ENCODE peak calls at places on chromosomes 5 and 9, in eight cellular contexts. J, S, Z, T, I, M, G and Y are unnamed samples.

GRCh38 chr5:134458234-134458633 is 46.6 kb upstream of the CDKN2AIPNL start:
- DNase-seq in S (no peak), T (no peak), M (peak), J (no peak), G (no peak), I (no peak), Z (no peak), Y (peak)

GRCh38 chr5:55415071-55415470 is 107.3 kb downstream of the MTREX start:
- DNase-seq in Z (no peak), S (no peak), M (no peak), I (no peak), G (no peak), J (no peak), T (no peak), Y (no peak)

GRCh38 chr5:25056846-25057245 is 412.1 kb upstream of the CDH10 start:
- DNase-seq in S (no peak), Z (no peak), G (no peak), J (no peak), I (no peak), T (no peak), M (peak), Y (no peak)

GRCh38 chr9:91555132-91555531 is 131.5 kb upstream of the NFIL3 start:
- DNase-seq in J (no peak), Z (no peak), I (no peak), M (peak), T (no peak), S (no peak), G (no peak), Y (no peak)

GRCh38 chr5:71601222-71602026 is 14.3 kb downstream of the MCCC2 start:
- DNase-seq in Z (peak), M (peak), T (peak), I (no peak), S (peak), G (peak), J (no peak), Y (peak)

GRCh38 chr9:3477236-3477834 is 48.5 kb downstream of the RFX3 start:
- DNase-seq in M (no peak), J (no peak), I (no peak), S (no peak), T (no peak), Z (no peak), G (no peak), Y (no peak)

GRCh38 chr5:83891261-83891660 is 170.6 kb upstream of the HAPLN1 start:
- DNase-seq in M (no peak), S (no peak), T (no peak), G (no peak), I (no peak), Z (no peak), J (no peak), Y (no peak)

GRCh38 chr5:107449369-107449768 is 221.4 kb downstream of the EFNA5 start:
- DNase-seq in G (no peak), M (no peak), T (no peak), I (no peak), Z (no peak), S (no peak), J (no peak), Y (no peak)

GRCh38 chr9:111715471-111715870 is 54.1 kb downstream of the GNG10 start:
- DNase-seq in S (no peak), T (no peak), J (no peak), Z (no peak), I (no peak), M (peak), G (no peak), Y (peak)

GRCh38 chr5:115507682-115508081 is 36.9 kb downstream of the FEM1C start:
- DNase-seq in Z (no peak), J (no peak), M (peak), I (no peak), G (no peak), S (no peak), T (no peak), Y (peak)

GRCh38 chr5:100889165-100889564 is 13.9 kb downstream of the ST8SIA4 start:
- DNase-seq in S (no peak), J (no peak), M (no peak), G (no peak), I (no peak), Z (no peak), T (no peak), Y (no peak)

GRCh38 chr9:88464851-88465250 is 70.1 kb upstream of the NXNL2 start:
- DNase-seq in G (no peak), M (no peak), S (no peak), Z (no peak), J (no peak), T (no peak), I (no peak), Y (no peak)

GRCh38 chr9:19239955-19240354 is 9.5 kb downstream of the DENND4C start:
- DNase-seq in I (no peak), J (no peak), T (no peak), S (no peak), Z (no peak), G (no peak), M (no peak), Y (no peak)

GRCh38 chr5:170437621-170438375 is 48.6 kb upstream of the KCNMB1 start:
- DNase-seq in T (no peak), I (no peak), J (no peak), S (no peak), M (no peak), Z (no peak), G (no peak), Y (no peak)

GRCh38 chr5:97243352-97243751 is 60.3 kb upstream of the RIOK2 start:
- DNase-seq in J (no peak), T (no peak), G (no peak), S (no peak), I (no peak), Z (no peak), M (no peak), Y (no peak)

GRCh38 chr9:4508246-4508906 is 18.1 kb downstream of the SLC1A1 start:
- DNase-seq in Z (no peak), G (no peak), S (no peak), J (no peak), I (no peak), M (peak), T (no peak), Y (peak)

GRCh38 chr9:134433101-134433500 is 106.8 kb downstream of the RXRA start:
- DNase-seq in M (peak), T (no peak), Z (no peak), J (no peak), I (no peak), S (peak), G (no peak), Y (peak)

GRCh38 chr9:78572266-78572665 is 275.3 kb downstream of the PSAT1 start:
- DNase-seq in G (no peak), I (no peak), Z (no peak), S (no peak), M (no peak), T (no peak), J (no peak), Y (no peak)

GRCh38 chr9:104900871-104901270 is 27.1 kb downstream of the ABCA1 start:
- DNase-seq in T (no peak), M (no peak), I (no peak), Z (no peak), J (no peak), G (no peak), S (no peak), Y (no peak)

GRCh38 chr5:6631441-6631840 is 1.4 kb downstream of the NSUN2 start:
- DNase-seq in I (no peak), Z (no peak), G (no peak), J (no peak), M (no peak), S (no peak), T (no peak), Y (no peak)

GRCh38 chr5:180636403-180637075 is 12.9 kb downstream of the FLT4 start:
- DNase-seq in S (no peak), M (peak), G (no peak), Z (no peak), I (no peak), T (no peak), J (no peak), Y (peak)

GRCh38 chr5:157366741-157367684 is 93.0 kb upstream of the NIPAL4 start:
- DNase-seq in T (no peak), J (no peak), M (peak), G (no peak), Z (no peak), I (no peak), S (peak), Y (peak)

GRCh38 chr9:107827304-107827703 is 337.7 kb upstream of the KLF4 start:
- DNase-seq in G (no peak), S (no peak), M (no peak), Z (no peak), T (no peak), I (no peak), J (no peak), Y (no peak)

GRCh38 chr5:78407458-78407857 is 47.0 kb downstream of the SCAMP1 start:
- DNase-seq in T (no peak), Z (no peak), G (no peak), J (no peak), I (no peak), M (no peak), S (no peak), Y (no peak)

GRCh38 chr9:138006576-138007233 is 129.1 kb downstream of the CACNA1B start:
- DNase-seq in S (no peak), T (no peak), M (no peak), Z (no peak), G (no peak), J (no peak), I (no peak), Y (no peak)

GRCh38 chr5:135571210-135571609 is 7.6 kb downstream of the CXCL14 start:
- DNase-seq in S (no peak), Z (no peak), I (no peak), G (no peak), M (no peak), J (no peak), T (no peak), Y (no peak)

GRCh38 chr9:120916573-120916972 is 10.0 kb downstream of the TRAF1 start:
- DNase-seq in G (no peak), T (no peak), M (no peak), J (no peak), Z (no peak), S (no peak), I (no peak), Y (peak)

GRCh38 chr9:23851024-23851629 is 25.1 kb upstream of the ELAVL2 start:
- DNase-seq in S (no peak), T (no peak), J (no peak), G (no peak), M (peak), I (no peak), Z (no peak), Y (peak)

GRCh38 chr9:130237071-130237470 is 28.5 kb upstream of the HMCN2 start:
- DNase-seq in I (no peak), S (no peak), G (no peak), Z (no peak), T (no peak), J (no peak), M (no peak), Y (no peak)

GRCh38 chr9:36327903-36328302 is 69.7 kb upstream of the GNE start:
- DNase-seq in T (no peak), M (peak), S (no peak), J (no peak), I (no peak), G (no peak), Z (no peak), Y (peak)

GRCh38 chr9:97710356-97711222 is 13.4 kb upstream of the XPA start:
- DNase-seq in G (peak), S (peak), J (peak), I (no peak), Z (no peak), M (peak), T (no peak), Y (peak)

GRCh38 chr5:96172436-96172835 is 210.8 kb upstream of the ELL2 start:
- DNase-seq in Z (no peak), J (no peak), M (peak), G (no peak), S (no peak), T (no peak), I (no peak), Y (peak)

GRCh38 chr9:1962036-1962535 is 53.1 kb upstream of the SMARCA2 start:
- DNase-seq in G (no peak), S (no peak), Z (no peak), T (no peak), J (no peak), M (no peak), I (no peak), Y (no peak)

GRCh38 chr9:109870365-109870764 is 90.4 kb downstream of the PALM2AKAP2 start:
- DNase-seq in S (no peak), T (no peak), J (no peak), I (no peak), M (no peak), Z (no peak), G (no peak), Y (no peak)

GRCh38 chr5:139964994-139965565 is 78.0 kb downstream of the NRG2 start:
- DNase-seq in J (no peak), M (no peak), G (no peak), I (no peak), T (no peak), Z (no peak), S (no peak), Y (no peak)

GRCh38 chr5:148939676-148940075 is 113.3 kb downstream of the ADRB2 start:
- DNase-seq in T (no peak), I (no peak), J (no peak), Z (no peak), G (no peak), M (peak), S (no peak), Y (no peak)

GRCh38 chr9:83047839-83048775 is 14.8 kb downstream of the RASEF start:
- DNase-seq in M (peak), Z (no peak), G (no peak), I (no peak), T (no peak), S (no peak), J (no peak), Y (no peak)

GRCh38 chr9:135226369-135227050 is 139.0 kb downstream of the OLFM1 start:
- DNase-seq in M (no peak), G (no peak), Z (no peak), I (no peak), T (no peak), S (no peak), J (no peak), Y (no peak)

GRCh38 chr5:38434981-38435710 is 121.3 kb downstream of the LIFR start:
- DNase-seq in J (no peak), S (no peak), M (peak), I (no peak), G (no peak), Z (no peak), T (no peak), Y (peak)

GRCh38 chr5:25544652-25545249 is 900.0 kb upstream of the CDH10 start:
- DNase-seq in G (no peak), I (no peak), J (no peak), M (peak), S (peak), T (no peak), Z (no peak), Y (peak)